ENCODE peak calls at places on chromosomes 12 and 14, in seven cellular contexts. Y, Q, P, O, N, K and U are unnamed samples.

GRCh38 chr12:22101749-22102243 is 55.8 kb downstream of the CMAS start:
- DNase-seq in Y (peak; percentile 42), Q (peak; percentile 41), P (peak; percentile 89), O (no peak), N (no peak), K (no peak), U (no peak)

GRCh38 chr12:65585648-65586420 is 238.4 kb upstream of the HMGA2 start:
- DNase-seq in Y (no peak), Q (no peak), P (no peak), O (no peak), N (no peak), K (no peak), U (no peak)

GRCh38 chr12:117243488-117243887 is 53.2 kb upstream of the FBXO21 start:
- DNase-seq in Y (no peak), Q (no peak), P (no peak), O (no peak), N (no peak), K (no peak), U (no peak)

GRCh38 chr12:122082621-122083356 is 4.2 kb downstream of the MLXIP start:
- DNase-seq in Y (no peak), Q (no peak), P (no peak), O (no peak), N (no peak), K (no peak), U (no peak)

GRCh38 chr12:90098132-90098779 is 389.6 kb upstream of the ATP2B1 start:
- DNase-seq in Y (no peak), Q (no peak), P (no peak), O (no peak), N (peak; percentile 23), K (no peak), U (no peak)

GRCh38 chr12:109916045-109916444 is 16.0 kb downstream of the TCHP start:
- DNase-seq in Y (no peak), Q (no peak), P (no peak), O (no peak), N (no peak), K (no peak), U (no peak)

GRCh38 chr12:88579941-88580871 is at the start of gene KITLG:
- DNase-seq in Y (peak; percentile 82), Q (peak; percentile 81), P (peak; percentile 87), O (no peak), N (peak; percentile 87), K (no peak), U (no peak)

GRCh38 chr12:130227641-130228040 is 65.4 kb downstream of the FZD10 start:
- DNase-seq in Y (no peak), Q (no peak), P (no peak), O (no peak), N (no peak), K (no peak), U (no peak)

GRCh38 chr12:124679047-124679446 is 111.6 kb upstream of the NCOR2 start:
- DNase-seq in Y (no peak), Q (no peak), P (no peak), O (no peak), N (no peak), K (no peak), U (no peak)

GRCh38 chr14:50321009-50321660 is 9.0 kb downstream of the DMAC2L start:
- DNase-seq in Y (no peak), Q (peak; percentile 49), P (peak; percentile 98), O (peak; percentile 58), N (peak; percentile 79), K (peak; percentile 74), U (peak; percentile 80)

GRCh38 chr12:75986001-75986739 is 45.4 kb downstream of the PHLDA1 start:
- DNase-seq in Y (no peak), Q (no peak), P (peak; percentile 25), O (no peak), N (no peak), K (no peak), U (no peak)

GRCh38 chr12:89353823-89354629 is 1.7 kb upstream of the DUSP6 start:
- DNase-seq in Y (peak; percentile 79), Q (peak; percentile 88), P (peak; percentile 63), O (peak; percentile 48), N (peak; percentile 78), K (peak; percentile 54), U (peak; percentile 55)

GRCh38 chr12:57126561-57126960 is 1.7 kb upstream of the LRP1 start:
- DNase-seq in Y (no peak), Q (no peak), P (no peak), O (no peak), N (no peak), K (no peak), U (no peak)

GRCh38 chr12:39619316-39619659 is 315 bp downstream of the ABCD2 start:
- DNase-seq in Y (no peak), Q (no peak), P (no peak), O (no peak), N (no peak), K (peak; percentile 29), U (no peak)

GRCh38 chr12:39618701-39619100 is 902 bp downstream of the ABCD2 start:
- DNase-seq in Y (no peak), Q (no peak), P (no peak), O (no peak), N (no peak), K (no peak), U (no peak)

GRCh38 chr12:39616251-39616650 is 3.4 kb downstream of the ABCD2 start:
- DNase-seq in Y (no peak), Q (no peak), P (no peak), O (no peak), N (no peak), K (no peak), U (no peak)

GRCh38 chr12:39617887-39618286 is 1.7 kb downstream of the ABCD2 start:
- DNase-seq in Y (no peak), Q (no peak), P (no peak), O (no peak), N (no peak), K (no peak), U (no peak)

DNA sequence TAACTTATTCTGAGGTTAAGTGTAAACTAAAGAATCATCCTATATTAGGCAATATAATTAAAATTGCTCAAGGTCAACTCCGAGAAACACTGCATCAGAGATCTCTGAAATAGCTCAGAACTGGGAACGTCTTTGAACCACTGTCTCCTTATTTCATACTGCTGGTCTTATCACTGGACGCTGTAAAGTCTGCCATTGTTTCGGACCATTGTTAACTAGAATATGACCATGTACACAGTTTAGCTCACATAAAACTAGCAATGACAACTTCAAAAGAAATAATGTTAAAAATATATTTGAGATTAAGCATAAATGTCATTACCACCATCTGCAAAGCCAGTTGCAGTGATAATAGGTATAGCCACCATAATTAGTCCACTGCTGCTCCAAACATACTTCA is 2.9 kb downstream of the ABCD2 start:
- DNase-seq in Y (no peak), Q (no peak), P (no peak), O (no peak), N (no peak), K (no peak), U (no peak)
- H3K4me3 ChIP-seq in Y (no peak overlapping the region), Q (peak overlapping the region; percentile 12), P (no peak overlapping the region), O (peak overlapping the region; percentile 28), N (no peak overlapping the region), K (peak overlapping the region; percentile 41), U (peak overlapping the region; percentile 53)

GRCh38 chr14:31428011-31428410 is 7.7 kb upstream of the HEATR5A start:
- DNase-seq in Y (no peak), Q (no peak), P (no peak), O (no peak), N (no peak), K (no peak), U (no peak)
- H3K4me1 ChIP-seq in Y (no peaks in the 10 kb centered on the region), Q (no peaks in the 10 kb centered on the region), P (no peaks in the 10 kb centered on the region), O (no peaks in the 10 kb centered on the region), N (no peaks in the 10 kb centered on the region), K (no peaks in the 10 kb centered on the region), U (no peaks in the 10 kb centered on the region)

DNA sequence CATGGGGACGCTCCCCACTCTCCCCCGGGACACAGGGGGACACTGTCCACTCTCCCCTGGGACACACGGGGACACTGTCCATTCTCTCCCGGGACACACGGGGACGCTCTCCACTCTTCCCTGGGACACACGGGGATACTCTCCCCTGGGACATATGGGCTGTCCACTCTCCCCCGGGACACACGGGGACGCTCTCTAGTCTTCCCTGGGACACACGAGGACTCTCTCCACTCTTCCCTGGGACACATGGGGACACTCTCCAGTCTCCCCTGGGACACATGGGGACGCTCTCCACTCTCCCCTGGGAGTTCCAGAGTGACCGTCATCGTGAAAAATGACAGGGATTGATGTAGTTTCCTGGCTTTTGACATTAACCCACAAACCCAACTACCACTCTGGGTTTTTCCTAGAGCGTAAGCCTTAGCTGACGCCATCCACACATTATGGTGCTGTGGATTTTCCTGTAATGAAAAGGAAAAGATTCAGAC is 3.0 kb upstream of the P2RX2 start:
- DNase-seq in Y (no peak), Q (no peak), P (no peak), O (no peak), N (no peak), K (no peak), U (no peak)
- H3K27ac ChIP-seq in Y (no peak overlapping the region), Q (no peak overlapping the region), P (no peak overlapping the region), O (no peak overlapping the region), N (no peak overlapping the region), K (no peak overlapping the region), U (no peak overlapping the region)

GRCh38 chr12:49902399-49903350 is 1.0 kb downstream of the FAIM2 start:
- DNase-seq in Y (no peak), Q (peak; percentile 15), P (no peak), O (no peak), N (no peak), K (no peak), U (no peak)
- H3K4me3 ChIP-seq in Y (no peak overlapping the region), Q (no peak overlapping the region), P (no peak overlapping the region), O (no peak overlapping the region), N (no peak overlapping the region), K (no peak overlapping the region), U (no peak overlapping the region)

DNA sequence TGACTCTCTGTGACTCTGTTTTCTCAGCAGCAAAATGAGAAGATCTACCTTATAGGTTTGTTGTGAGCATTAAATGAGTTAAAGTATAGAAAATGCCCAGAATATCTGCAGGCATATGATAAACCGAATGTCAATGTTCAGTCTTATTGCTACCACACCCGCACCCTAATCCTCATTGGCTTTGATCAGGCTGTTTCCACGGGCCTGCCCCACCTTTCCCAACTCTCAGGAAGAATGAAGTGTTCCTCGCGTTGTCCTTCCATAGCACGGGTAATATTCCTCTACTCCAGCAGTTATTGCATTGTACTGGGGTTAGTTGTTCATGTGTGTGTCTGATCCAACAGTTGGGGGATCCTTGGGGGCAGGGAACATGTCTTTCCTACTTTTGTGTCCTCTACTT is 7.9 kb upstream of the LGALS3 start:
- DNase-seq in Y (no peak), Q (no peak), P (no peak), O (no peak), N (no peak), K (no peak), U (no peak)
- H3K4me1 ChIP-seq in Y (peaks cover 17% of the 10 kb centered on the region), Q (peaks cover 66% of the 10 kb centered on the region), P (peaks cover 18% of the 10 kb centered on the region), O (peaks cover 5% of the 10 kb centered on the region), N (peaks cover 23% of the 10 kb centered on the region), K (no peaks in the 10 kb centered on the region), U (peaks cover 8% of the 10 kb centered on the region)

GRCh38 chr12:3317841-3318501 is 173.0 kb upstream of the PRMT8 start:
- DNase-seq in Y (no peak), Q (no peak), P (no peak), O (no peak), N (no peak), K (no peak), U (no peak)
- H3K27ac ChIP-seq in Y (no peak overlapping the region), Q (no peak overlapping the region), P (no peak overlapping the region), O (no peak overlapping the region), N (no peak overlapping the region), K (no peak overlapping the region), U (no peak overlapping the region)